ENCODE peak calls at places on chromosomes 3 and 15, in six cellular contexts. I, E, G, Z, V and W are unnamed samples.

GRCh38 chr15:50256188-50257041 is 9.1 kb downstream of the HDC start:
- DNase-seq in I (peak; percentile 84), E (no peak), Z (no peak), V (no peak), G (no peak), W (no peak)

GRCh38 chr15:67923647-67923971 is 83.8 kb upstream of the RNU6-1 start:
- DNase-seq in I (no peak), G (no peak), E (no peak), Z (no peak), V (no peak), W (no peak)

GRCh38 chr3:109927161-109927560 is 589.8 kb upstream of the DPPA4 start:
- DNase-seq in I (peak; percentile 92), G (no peak), E (no peak), Z (no peak), V (no peak), W (no peak)

GRCh38 chr3:172929451-172929850 is 178.9 kb downstream of the ECT2 start:
- DNase-seq in Z (no peak), I (no peak), V (no peak), E (no peak), G (no peak), W (no peak)

GRCh38 chr15:63600001-63600645 is 2.9 kb downstream of the FBXL22 start:
- DNase-seq in E (peak; percentile 25), G (peak; percentile 49), Z (no peak), I (peak; percentile 56), V (no peak), W (no peak)

GRCh38 chr3:139280027-139280671 is 63.7 kb upstream of the MRPS22 start:
- DNase-seq in Z (no peak), G (no peak), V (no peak), I (no peak), E (no peak), W (no peak)

GRCh38 chr3:31952205-31952604 is 28.9 kb downstream of the OSBPL10 start:
- DNase-seq in G (no peak), I (no peak), V (no peak), E (no peak), Z (no peak), W (no peak)

GRCh38 chr3:132457301-132457700 is 40.0 kb downstream of the DNAJC13 start:
- DNase-seq in E (no peak), Z (no peak), G (no peak), I (no peak), V (no peak), W (no peak)

DNA sequence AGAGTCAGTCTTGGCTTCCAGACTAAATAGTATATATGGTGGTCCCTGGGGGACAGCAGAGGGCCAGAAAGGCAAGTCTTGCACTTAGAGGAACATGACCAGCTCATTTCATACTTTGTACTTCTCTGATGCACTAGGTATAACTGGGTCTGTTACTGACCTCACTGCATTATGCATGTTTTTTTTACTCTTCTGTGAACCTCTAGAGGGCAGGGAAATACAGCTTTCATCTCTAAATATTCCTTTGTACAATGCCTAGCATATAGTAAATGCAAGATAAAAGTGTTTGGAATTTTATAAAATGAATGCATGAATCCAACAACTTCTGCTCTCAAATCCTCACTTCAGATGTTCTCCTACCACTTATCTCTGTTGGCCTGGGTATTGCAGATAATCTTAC is 23.4 kb upstream of the ARL14 start:
- DNase-seq in G (no peak), Z (no peak), V (no peak), E (no peak), I (no peak), W (no peak)
- TF ChIP-seq CTCF in G (peak; percentile 22), Z (no peak), V (no peak), E (no peak), I (peak; percentile 29), W (no peak)

GRCh38 chr15:74540761-74541493 is at the start of gene ARID3B:
- DNase-seq in V (peak; percentile 98), E (peak; percentile 98), I (peak; percentile 95), G (peak; percentile 99), Z (peak; percentile 99), W (peak; percentile 96)
- TF ChIP-seq POLR2A in V (peak; percentile 45), E (peak; percentile 45), I (peak; percentile 44), G (peak; percentile 71), Z (no peak), W (no peak)

DNA sequence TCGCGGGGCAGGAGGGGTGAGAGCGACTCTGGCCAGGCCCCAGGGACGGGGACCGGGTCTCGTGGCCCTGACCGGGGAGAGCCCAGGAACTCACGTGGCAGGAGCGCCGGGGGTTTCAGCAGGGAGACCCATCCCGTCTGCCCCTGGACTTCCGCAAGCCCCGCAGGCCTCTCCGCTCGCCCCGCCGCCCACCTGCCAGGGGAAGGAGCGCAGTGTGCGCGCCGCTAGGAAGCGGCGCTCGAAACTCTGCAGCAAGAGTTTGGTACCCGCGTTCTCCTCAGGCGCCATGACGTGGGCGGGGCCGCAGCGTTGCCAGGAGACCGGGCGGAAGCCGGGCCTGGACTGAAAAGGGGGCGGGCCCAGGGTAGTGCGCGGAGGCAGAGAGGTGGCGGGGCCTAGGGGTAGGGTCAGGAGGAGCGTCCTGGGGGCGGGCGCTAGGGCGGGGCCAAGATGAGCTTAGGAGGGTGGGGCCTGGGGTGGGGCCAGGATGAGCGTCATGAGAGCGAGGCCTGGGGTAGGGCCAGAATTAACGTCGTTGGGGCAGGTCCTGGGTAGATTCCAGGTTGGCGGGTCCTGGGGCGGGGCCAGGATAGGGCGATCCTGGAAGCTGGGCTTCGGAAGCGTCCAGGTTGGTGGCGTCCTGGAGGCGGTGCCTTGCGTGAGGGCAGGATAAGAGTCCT is 29.7 kb downstream of the ALG1L2 start:
- DNase-seq in V (peak; percentile 100), G (peak; percentile 100), E (peak; percentile 99), I (peak; percentile 97), Z (peak; percentile 99), W (peak; percentile 99)
- TF ChIP-seq CTCF in V (no peak), G (no peak), E (no peak), I (no peak), Z (no peak), W (no peak)

GRCh38 chr3:48472923-48473616 is 26.5 kb downstream of the ATRIP start:
- DNase-seq in I (peak; percentile 92), V (peak; percentile 94), G (peak; percentile 92), E (peak; percentile 88), Z (peak; percentile 95), W (peak; percentile 84)
- TF ChIP-seq POLR2A in I (peak; percentile 36), V (peak; percentile 71), G (peak; percentile 78), E (peak; percentile 67), Z (peak; percentile 79), W (peak; percentile 30)

DNA sequence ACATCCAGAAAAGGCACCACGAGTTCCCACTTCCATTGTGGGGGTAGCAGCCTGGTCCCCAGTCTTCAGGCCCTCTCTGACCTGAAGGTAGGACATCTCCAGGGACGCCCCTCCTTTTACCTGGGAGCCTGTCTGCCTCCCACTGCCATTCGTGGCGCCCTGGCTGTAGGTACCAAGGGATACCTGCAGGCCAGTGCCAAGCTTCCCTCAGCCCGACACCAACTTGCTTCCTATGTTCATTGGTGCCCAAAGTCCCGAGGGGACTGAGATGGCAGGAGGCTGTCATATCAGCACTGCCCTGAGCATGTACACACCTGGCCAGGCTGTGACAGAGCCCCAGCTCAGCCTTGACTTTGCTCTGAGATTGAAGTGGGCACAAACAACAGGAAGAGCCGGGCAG is 137.3 kb upstream of the CNTN3 start:
- DNase-seq in I (no peak), G (no peak), Z (no peak), E (no peak), V (no peak), W (no peak)
- TF ChIP-seq CTCF in I (no peak), G (no peak), Z (no peak), E (no peak), V (no peak), W (no peak)

DNA sequence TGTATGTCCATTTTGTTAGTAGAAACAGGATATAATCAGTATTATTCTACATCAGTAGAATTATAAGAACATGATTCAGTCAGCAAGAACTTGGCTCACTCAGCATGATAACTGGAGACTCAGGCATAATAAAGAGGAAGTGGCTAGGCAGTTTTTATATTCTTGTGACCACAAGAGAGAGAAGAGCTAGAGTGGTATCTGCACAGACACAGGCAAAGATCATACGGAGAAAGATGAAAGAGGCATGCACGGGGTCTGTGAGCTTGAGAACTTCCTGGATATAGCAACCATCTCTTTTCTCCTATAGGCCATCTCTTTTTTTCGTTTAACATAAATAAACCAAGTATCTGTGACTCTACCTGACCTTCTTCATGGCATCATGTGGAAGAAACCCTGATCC is 46.8 kb downstream of the MYO5A start:
- DNase-seq in I (no peak), G (peak; percentile 9), Z (no peak), E (no peak), V (no peak), W (no peak)
- TF ChIP-seq POLR2A in I (no peak), G (no peak), Z (no peak), E (no peak), V (no peak), W (no peak)

GRCh38 chr3:55819005-55819404 is 331.9 kb upstream of the WNT5A start:
- DNase-seq in G (no peak), E (no peak), V (no peak), I (no peak), Z (no peak), W (no peak)

GRCh38 chr3:55815262-55815661 is 328.2 kb upstream of the WNT5A start:
- DNase-seq in E (no peak), V (no peak), G (no peak), I (no peak), Z (no peak), W (no peak)

GRCh38 chr3:55813268-55814097 is 326.4 kb upstream of the WNT5A start:
- DNase-seq in Z (no peak), V (no peak), E (no peak), G (no peak), I (no peak), W (no peak)

GRCh38 chr3:55818485-55818884 is 331.4 kb upstream of the WNT5A start:
- DNase-seq in I (no peak), G (no peak), E (no peak), Z (no peak), V (no peak), W (no peak)

DNA sequence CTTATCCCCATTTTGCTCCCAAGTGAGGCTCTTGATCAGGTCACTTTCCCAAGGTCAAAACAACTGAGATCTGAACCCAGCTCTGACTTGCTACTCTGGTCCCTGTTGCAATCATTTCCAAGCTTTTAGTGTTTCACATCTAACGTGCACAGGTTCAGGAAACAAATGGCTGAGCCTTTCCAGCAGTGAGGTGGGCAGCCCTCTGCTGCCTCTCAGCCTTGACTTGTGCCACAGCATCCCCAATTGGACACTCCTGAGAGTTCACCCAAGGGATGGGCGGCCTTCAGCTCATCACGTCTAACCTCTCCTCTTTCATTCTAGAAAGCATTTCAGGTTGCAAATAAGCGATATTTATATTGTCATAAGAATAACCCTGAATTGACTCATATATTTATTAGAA is 330.1 kb upstream of the WNT5A start:
- DNase-seq in Z (no peak), E (no peak), I (no peak), G (no peak), V (no peak), W (no peak)
- TF ChIP-seq CTCF in Z (no peak), E (no peak), I (no peak), G (no peak), V (no peak), W (no peak)

GRCh38 chr3:50227390-50228183 is 8.4 kb upstream of the GNAI2 start:
- DNase-seq in E (peak; percentile 93), V (peak; percentile 95), Z (peak; percentile 94), I (peak; percentile 91), G (peak; percentile 95), W (peak; percentile 93)
- TF ChIP-seq POLR2A in E (peak; percentile 65), V (peak; percentile 57), Z (no peak), I (no peak), G (peak; percentile 65), W (no peak)